ENCODE peak calls at places on chromosome 6, in five cellular contexts. A is ovary; M is heart left ventricle; G is CD8-positive, alpha-beta T cell; O is esophagus squamous epithelium. V is an unnamed sample.

GRCh38 chr6:143805832-143806281 is 37.3 kb upstream of the LTV1 start:
- DNase-seq in A (no peak), M (no peak), G (no peak), O (no peak), V (no peak)

GRCh38 chr6:83459663-83460062 is 28.8 kb upstream of the ME1 start:
- DNase-seq in A (no peak), M (no peak), G (no peak), O (no peak), V (no peak)

GRCh38 chr6:162576009-162576408 is 151.6 kb downstream of the PRKN start:
- DNase-seq in A (no peak), M (no peak), G (no peak), O (no peak), V (no peak)

GRCh38 chr6:149717255-149717587 is 680 bp downstream of the LATS1 start:
- DNase-seq in A (no peak), M (no peak), G (no peak), O (no peak), V (no peak)

GRCh38 chr6:40640591-40641293 is 53.6 kb upstream of the LRFN2 start:
- DNase-seq in A (peak), M (peak), G (peak), O (no peak), V (no peak)

GRCh38 chr6:26233608-26234420 is 131.2 kb upstream of the BTN3A2 start:
- DNase-seq in A (no peak), M (peak), G (peak), O (no peak), V (peak)

GRCh38 chr6:97726378-97726777 is 443.4 kb upstream of the MMS22L start:
- DNase-seq in A (no peak), M (no peak), G (no peak), O (no peak), V (no peak)

GRCh38 chr6:56749632-56750151 is 107.0 kb upstream of the DST start:
- DNase-seq in A (no peak), M (no peak), G (no peak), O (no peak), V (no peak)

GRCh38 chr6:108174371-108175175 is 8.8 kb downstream of the NR2E1 start:
- DNase-seq in A (no peak), M (no peak), G (peak), O (no peak), V (no peak)

GRCh38 chr6:72952808-72953630 is 272.3 kb downstream of the KHDC1L start:
- DNase-seq in A (no peak), M (no peak), G (no peak), O (no peak), V (no peak)

GRCh38 chr6:121965739-121966138 is 433.7 kb upstream of the HSF2 start:
- DNase-seq in A (no peak), M (no peak), G (no peak), O (no peak), V (no peak)

GRCh38 chr6:134640975-134641429 is 308.9 kb downstream of the ALDH8A1 start:
- DNase-seq in A (peak), M (peak), G (peak), O (peak), V (peak)

GRCh38 chr6:56897789-56898509 is 57.0 kb upstream of the BEND6 start:
- DNase-seq in A (no peak), M (no peak), G (no peak), O (no peak), V (no peak)

GRCh38 chr6:44305200-44305725 is 7.9 kb downstream of the AARS2 start:
- DNase-seq in A (no peak), M (no peak), G (no peak), O (no peak), V (no peak)

GRCh38 chr6:47195251-47195650 is 114.5 kb downstream of the TNFRSF21 start:
- DNase-seq in A (peak), M (peak), G (no peak), O (no peak), V (no peak)

GRCh38 chr6:127547215-127547614 is 28.1 kb upstream of the MTCL3 start:
- DNase-seq in A (no peak), M (no peak), G (no peak), O (no peak), V (no peak)

GRCh38 chr6:20178327-20178726 is 33.9 kb downstream of the MBOAT1 start:
- DNase-seq in A (no peak), M (no peak), G (no peak), O (no peak), V (no peak)

GRCh38 chr6:38133932-38134703 is 314.6 kb downstream of the ZFAND3 start:
- DNase-seq in A (no peak), M (no peak), G (no peak), O (no peak), V (no peak)

GRCh38 chr6:166591961-166592520 is 5.6 kb upstream of the RAMACL start:
- DNase-seq in A (no peak), M (no peak), G (no peak), O (no peak), V (no peak)

GRCh38 chr6:3195695-3196497 is 31.6 kb downstream of the TUBB2B start:
- DNase-seq in A (no peak), M (no peak), G (no peak), O (no peak), V (no peak)

GRCh38 chr6:145406733-145407256 is 328.5 kb downstream of the EPM2A start:
- DNase-seq in A (no peak), M (no peak), G (no peak), O (no peak), V (no peak)

GRCh38 chr6:152267967-152268845 is 369.0 kb downstream of the SYNE1 start:
- DNase-seq in A (no peak), M (no peak), G (no peak), O (no peak), V (no peak)

GRCh38 chr6:48962041-48962440 is 501.0 kb downstream of the MMUT start:
- DNase-seq in A (no peak), M (no peak), G (no peak), O (no peak), V (no peak)

GRCh38 chr6:23784313-23784919 is 341.6 kb upstream of the NRSN1 start:
- DNase-seq in A (no peak), M (no peak), G (no peak), O (no peak), V (no peak)

GRCh38 chr6:121319112-121319553 is 15.1 kb downstream of the TBC1D32 start:
- DNase-seq in A (no peak), M (no peak), G (no peak), O (no peak), V (no peak)

GRCh38 chr6:141307309-141307998 is 825.3 kb upstream of the GJE1 start:
- DNase-seq in A (no peak), M (no peak), G (no peak), O (no peak), V (no peak)

DNA sequence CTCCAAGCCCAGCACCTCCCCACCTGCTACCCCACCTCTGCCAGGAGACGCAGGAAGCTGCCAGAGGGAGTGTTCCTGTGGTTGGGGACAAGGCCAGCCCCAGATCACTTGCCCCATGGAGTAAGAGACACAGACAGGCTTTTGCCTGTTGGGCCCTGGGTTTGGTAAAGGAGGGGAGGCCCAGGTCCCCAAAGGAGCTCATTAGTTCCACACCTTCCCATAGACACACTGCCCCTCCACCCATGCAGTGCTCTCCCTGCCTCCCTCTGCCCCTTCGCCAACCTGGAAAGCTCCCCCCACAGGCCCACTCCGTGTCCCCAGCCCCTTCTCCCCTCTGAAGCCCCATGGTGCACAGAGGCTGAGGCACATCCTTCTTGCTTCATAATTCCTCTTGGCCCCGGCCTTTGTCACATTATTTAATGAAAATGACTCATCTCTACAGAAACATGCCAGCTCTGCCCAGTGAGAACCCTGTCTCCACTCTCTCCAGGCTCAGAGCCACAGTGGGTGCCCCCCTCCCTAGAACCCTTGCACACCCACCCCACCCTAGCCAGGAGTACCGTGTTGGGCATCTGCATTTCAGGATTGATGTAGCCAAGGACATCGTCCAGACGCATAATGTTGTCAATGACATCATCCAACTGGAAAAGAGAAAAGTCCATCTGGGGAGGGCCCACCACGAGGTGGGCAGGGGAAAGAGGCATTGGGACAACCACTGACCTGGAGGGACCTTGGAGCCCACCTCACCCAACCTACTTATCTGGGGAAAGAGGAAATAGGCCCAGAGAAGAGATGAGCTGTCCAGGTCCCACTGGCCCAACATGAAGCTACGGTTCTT is 46.0 kb downstream of the TFEB start:
- DNase-seq in A (no peak), M (no peak), G (no peak), O (no peak), V (peak)
- H3K27ac ChIP-seq in A (no peak), M (no peak), G (no peak), O (no peak), V (peak)

GRCh38 chr6:69887026-69887425 is 20.7 kb downstream of the COL19A1 start:
- DNase-seq in A (no peak), M (no peak), G (no peak), O (no peak), V (no peak)

GRCh38 chr6:69880570-69880969 is 14.2 kb downstream of the COL19A1 start:
- DNase-seq in A (no peak), M (no peak), G (no peak), O (no peak), V (no peak)

GRCh38 chr6:69884231-69884630 is 17.9 kb downstream of the COL19A1 start:
- DNase-seq in A (no peak), M (no peak), G (no peak), O (no peak), V (no peak)

GRCh38 chr6:69881322-69882151 is 15.2 kb downstream of the COL19A1 start:
- DNase-seq in A (no peak), M (no peak), G (no peak), O (no peak), V (no peak)

DNA sequence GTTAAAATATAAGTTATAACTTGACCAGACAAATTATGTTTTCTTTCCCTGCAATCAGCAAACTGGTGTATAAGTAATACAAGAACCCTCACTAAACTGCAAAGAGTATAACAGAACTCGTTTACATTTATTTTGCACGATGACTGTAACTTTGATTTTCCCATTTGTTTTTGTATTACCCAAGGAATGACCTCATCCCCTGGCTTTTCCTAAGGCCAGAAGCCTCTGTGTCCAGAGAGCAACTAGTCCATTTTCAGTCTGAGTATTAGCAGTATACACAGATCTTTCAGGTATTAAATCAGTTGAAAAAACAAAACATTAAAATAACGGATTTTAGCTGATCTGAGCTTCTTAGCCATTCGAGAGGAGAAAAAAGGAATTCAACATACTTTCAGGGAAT is 17.2 kb downstream of the COL19A1 start:
- DNase-seq in A (no peak), M (no peak), G (no peak), O (no peak), V (no peak)
- H3K27ac ChIP-seq in A (no peak), M (no peak), G (no peak), O (no peak), V (no peak)

GRCh38 chr6:32244946-32245398 is 21.1 kb upstream of the NOTCH4 start:
- DNase-seq in A (peak), M (peak), G (peak), O (no peak), V (peak)
- H3K27ac ChIP-seq in A (peak), M (peak), G (no peak), O (peak), V (peak)

DNA sequence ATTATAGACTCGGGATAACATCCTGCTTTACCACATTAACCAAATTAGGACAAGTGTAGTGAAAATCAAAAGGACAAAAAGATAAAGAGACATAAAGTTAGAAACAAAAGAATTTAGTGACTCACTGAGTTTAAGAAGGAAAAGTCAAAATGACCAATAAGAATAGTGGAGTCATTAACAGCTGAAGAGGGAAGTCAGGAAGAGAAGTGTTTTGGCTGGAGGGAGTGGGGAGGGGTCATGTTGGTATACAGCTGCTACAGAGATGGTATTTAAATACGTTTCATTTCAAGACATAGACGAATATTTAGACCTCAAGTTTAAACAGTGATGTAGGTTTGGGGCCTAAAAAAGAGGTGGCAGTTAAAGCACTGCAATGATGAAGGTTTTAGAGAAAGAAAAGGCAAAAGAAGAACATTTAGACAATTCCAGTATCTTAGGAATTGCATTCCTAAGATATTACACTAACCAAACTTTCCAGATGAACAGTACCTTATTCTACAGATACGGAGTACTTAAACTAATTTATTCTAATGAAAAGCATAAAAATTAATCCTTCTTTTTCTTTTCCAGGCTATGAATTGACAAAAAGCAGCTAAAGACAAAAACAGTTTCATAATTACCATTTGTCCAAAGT is 10.6 kb downstream of the FKBP5 start:
- DNase-seq in A (no peak), M (no peak), G (no peak), O (no peak), V (no peak)
- H3K27ac ChIP-seq in A (no peak), M (peak), G (no peak), O (no peak), V (no peak)

GRCh38 chr6:169963581-169964297 is 212.3 kb downstream of the ERMARD start:
- DNase-seq in A (peak), M (no peak), G (no peak), O (no peak), V (peak)

GRCh38 chr6:169960891-169961611 is 209.6 kb downstream of the ERMARD start:
- DNase-seq in A (peak), M (no peak), G (peak), O (no peak), V (peak)

GRCh38 chr6:169961772-169962561 is 210.5 kb downstream of the ERMARD start:
- DNase-seq in A (peak), M (peak), G (peak), O (no peak), V (peak)

GRCh38 chr6:169964440-169965212 is 213.2 kb downstream of the ERMARD start:
- DNase-seq in A (no peak), M (no peak), G (no peak), O (no peak), V (no peak)

GRCh38 chr6:169962604-169963469 is 211.4 kb downstream of the ERMARD start:
- DNase-seq in A (peak), M (no peak), G (peak), O (no peak), V (peak)
- H3K27ac ChIP-seq in A (no peak), M (no peak), G (peak), O (no peak), V (no peak)

DNA sequence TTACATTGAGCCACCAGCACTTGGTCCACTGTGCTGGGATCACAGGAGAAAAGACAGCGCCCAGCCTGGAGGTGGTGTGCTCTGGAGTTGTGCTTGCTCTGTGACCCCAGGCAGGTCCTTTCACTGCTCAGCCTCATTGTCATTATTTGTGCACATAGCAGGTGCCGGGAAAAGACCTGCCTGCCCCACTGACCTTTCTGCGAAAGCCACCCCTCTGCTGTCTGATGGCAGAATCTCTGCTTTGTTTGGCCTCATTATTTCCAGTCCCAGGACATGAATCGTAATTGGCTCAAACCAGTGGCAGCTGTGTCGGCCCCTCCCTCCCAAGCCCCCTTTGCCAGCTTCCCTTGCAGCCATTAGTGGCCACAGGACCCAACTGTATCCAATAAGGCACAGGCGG is 185.2 kb upstream of the UST start:
- DNase-seq in A (no peak), M (no peak), G (no peak), O (no peak), V (no peak)
- H3K27ac ChIP-seq in A (no peak), M (no peak), G (no peak), O (no peak), V (no peak)

GRCh38 chr6:12608874-12609273 is 107.7 kb upstream of the PHACTR1 start:
- DNase-seq in A (no peak), M (no peak), G (no peak), O (no peak), V (no peak)
- H3K27ac ChIP-seq in A (no peak), M (peak), G (no peak), O (no peak), V (no peak)

GRCh38 chr6:15063253-15063853 is 182.5 kb upstream of the JARID2 start:
- DNase-seq in A (no peak), M (peak), G (no peak), O (no peak), V (no peak)

GRCh38 chr6:15062311-15063252 is 183.3 kb upstream of the JARID2 start:
- DNase-seq in A (no peak), M (no peak), G (no peak), O (no peak), V (no peak)

GRCh38 chr6:15058200-15059070 is 187.4 kb upstream of the JARID2 start:
- DNase-seq in A (no peak), M (no peak), G (no peak), O (no peak), V (no peak)

GRCh38 chr6:15061908-15062307 is 184.0 kb upstream of the JARID2 start:
- DNase-seq in A (no peak), M (no peak), G (no peak), O (no peak), V (no peak)

GRCh38 chr6:15061176-15061575 is 184.7 kb upstream of the JARID2 start:
- DNase-seq in A (no peak), M (peak), G (no peak), O (no peak), V (no peak)
- H3K27ac ChIP-seq in A (no peak), M (no peak), G (no peak), O (no peak), V (no peak)

GRCh38 chr6:130307752-130308361 is 58.0 kb upstream of the TMEM200A start:
- DNase-seq in A (no peak), M (no peak), G (no peak), O (no peak), V (no peak)

GRCh38 chr6:130303436-130303835 is 62.4 kb upstream of the TMEM200A start:
- DNase-seq in A (no peak), M (no peak), G (no peak), O (no peak), V (no peak)

GRCh38 chr6:130309028-130309427 is 56.8 kb upstream of the TMEM200A start:
- DNase-seq in A (no peak), M (no peak), G (no peak), O (no peak), V (no peak)

GRCh38 chr6:130306377-130306776 is 59.4 kb upstream of the TMEM200A start:
- DNase-seq in A (no peak), M (no peak), G (no peak), O (no peak), V (no peak)
- H3K27ac ChIP-seq in A (no peak), M (no peak), G (no peak), O (no peak), V (no peak)

V was measured in breast epithelium.